ENCODE peak calls at places on chromosome 9, in four cellular contexts. H, B, O and A are unnamed samples.

GRCh38 chr9:97508852-97509251 is 7.4 kb downstream of the TMOD1 start:
- DNase-seq in O (no peak), H (no peak), B (no peak), A (no peak)

GRCh38 chr9:38700695-38701094 is 19.2 kb downstream of the FAM240B start:
- DNase-seq in B (no peak), O (peak), H (no peak), A (peak)

GRCh38 chr9:116209406-116210116 is 56.0 kb downstream of the PAPPA start:
- DNase-seq in O (no peak), B (no peak), H (no peak), A (no peak)

GRCh38 chr9:20472646-20473045 is 149.7 kb downstream of the MLLT3 start:
- DNase-seq in B (no peak), H (no peak), O (peak), A (no peak)

GRCh38 chr9:23322392-23322791 is 503.6 kb downstream of the ELAVL2 start:
- DNase-seq in O (peak), H (peak), B (no peak), A (no peak)

GRCh38 chr9:110257097-110257955 is 1.0 kb upstream of the TXN start:
- DNase-seq in O (no peak), B (peak), H (peak), A (peak)

GRCh38 chr9:22049411-22049810 is 40.3 kb upstream of the CDKN2B start:
- DNase-seq in O (peak), H (peak), B (no peak), A (no peak)

GRCh38 chr9:130732131-130732530 is 38.6 kb downstream of the EXOSC2 start:
- DNase-seq in B (no peak), O (no peak), H (no peak), A (no peak)

GRCh38 chr9:122213102-122213588 is 15.6 kb downstream of the LHX6 start:
- DNase-seq in H (no peak), B (no peak), O (no peak), A (no peak)

GRCh38 chr9:95171001-95171400 is 146.5 kb downstream of the FANCC start:
- DNase-seq in B (no peak), H (no peak), O (peak), A (no peak)

GRCh38 chr9:72013188-72013877 is 47.1 kb downstream of the C9orf57 start:
- DNase-seq in B (no peak), O (no peak), H (no peak), A (no peak)

GRCh38 chr9:33450747-33451146 is 3.4 kb upstream of the AQP3 start:
- DNase-seq in H (no peak), B (no peak), O (no peak), A (no peak)

GRCh38 chr9:33453286-33453882 is 6.0 kb upstream of the AQP3 start:
- DNase-seq in O (no peak), B (peak), H (no peak), A (no peak)

GRCh38 chr9:33455952-33456351 is 8.6 kb upstream of the AQP3 start:
- DNase-seq in H (no peak), O (no peak), B (no peak), A (no peak)

GRCh38 chr9:33452828-33453271 is 5.5 kb upstream of the AQP3 start:
- DNase-seq in O (peak), B (peak), H (peak), A (peak)

DNA sequence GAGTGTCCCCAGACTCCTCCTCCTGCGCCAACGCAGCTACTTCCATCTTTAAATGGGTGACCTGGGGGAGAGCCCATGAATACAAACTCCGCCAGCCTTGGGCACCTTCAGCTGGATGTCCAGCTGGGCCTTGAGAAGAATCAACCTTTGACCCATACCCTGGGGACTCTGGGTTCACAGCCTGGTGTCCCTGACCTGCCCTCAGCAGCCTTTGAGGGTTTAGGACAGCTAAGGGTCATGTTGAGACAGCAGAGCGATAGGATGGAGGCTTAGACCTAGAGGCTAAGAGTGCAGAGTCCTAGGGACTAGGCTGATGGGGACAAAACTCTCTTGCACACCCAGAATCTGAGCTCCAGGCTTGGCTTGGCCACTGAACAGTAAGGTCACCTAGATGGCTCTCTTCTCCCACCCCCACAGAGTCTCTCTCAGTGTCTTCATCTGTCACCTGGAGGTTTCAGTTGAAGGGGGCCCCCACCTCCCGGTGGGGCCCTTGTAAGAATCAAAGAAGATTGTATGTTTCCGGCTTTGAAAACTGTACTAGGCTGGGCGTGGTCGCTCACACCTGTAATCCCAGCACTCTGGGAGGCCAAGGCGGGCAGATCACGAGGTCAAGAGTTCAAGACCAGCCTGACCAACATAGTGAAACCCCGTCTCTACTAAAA is 6.7 kb upstream of the AQP3 start:
- DNase-seq in H (no peak), B (no peak), O (no peak), A (no peak)
- H3K4me3 ChIP-seq in H (no peak), B (no peak), O (no peak), A (no peak)

DNA sequence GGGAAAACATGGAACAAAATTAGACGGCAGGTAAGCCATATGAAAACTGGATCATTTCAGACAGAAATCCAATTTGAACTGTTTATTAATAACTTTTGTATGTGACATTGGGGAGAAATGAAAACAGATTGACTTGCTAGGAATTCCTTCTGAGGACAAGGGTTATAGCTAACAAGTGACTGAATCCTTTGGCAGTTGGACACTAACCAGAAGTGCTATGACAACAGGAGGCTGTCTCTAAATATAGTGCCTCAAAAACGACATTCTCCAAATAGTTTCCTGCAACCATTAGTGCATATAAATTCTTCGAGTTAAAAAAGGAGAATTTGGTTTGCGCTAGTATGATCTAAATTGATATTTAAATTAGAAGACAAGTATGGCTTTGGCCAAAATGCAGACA is 338.6 kb downstream of the PTPRD start:
- DNase-seq in H (no peak), O (no peak), B (no peak), A (no peak)
- H3K4me3 ChIP-seq in H (no peak), O (no peak), B (no peak), A (no peak)

GRCh38 chr9:12775373-12775962 is 648 bp downstream of the LURAP1L start:
- DNase-seq in O (no peak), B (no peak), H (no peak), A (peak)
- H3K4me3 ChIP-seq in O (peak), B (peak), H (peak), A (peak)

DNA sequence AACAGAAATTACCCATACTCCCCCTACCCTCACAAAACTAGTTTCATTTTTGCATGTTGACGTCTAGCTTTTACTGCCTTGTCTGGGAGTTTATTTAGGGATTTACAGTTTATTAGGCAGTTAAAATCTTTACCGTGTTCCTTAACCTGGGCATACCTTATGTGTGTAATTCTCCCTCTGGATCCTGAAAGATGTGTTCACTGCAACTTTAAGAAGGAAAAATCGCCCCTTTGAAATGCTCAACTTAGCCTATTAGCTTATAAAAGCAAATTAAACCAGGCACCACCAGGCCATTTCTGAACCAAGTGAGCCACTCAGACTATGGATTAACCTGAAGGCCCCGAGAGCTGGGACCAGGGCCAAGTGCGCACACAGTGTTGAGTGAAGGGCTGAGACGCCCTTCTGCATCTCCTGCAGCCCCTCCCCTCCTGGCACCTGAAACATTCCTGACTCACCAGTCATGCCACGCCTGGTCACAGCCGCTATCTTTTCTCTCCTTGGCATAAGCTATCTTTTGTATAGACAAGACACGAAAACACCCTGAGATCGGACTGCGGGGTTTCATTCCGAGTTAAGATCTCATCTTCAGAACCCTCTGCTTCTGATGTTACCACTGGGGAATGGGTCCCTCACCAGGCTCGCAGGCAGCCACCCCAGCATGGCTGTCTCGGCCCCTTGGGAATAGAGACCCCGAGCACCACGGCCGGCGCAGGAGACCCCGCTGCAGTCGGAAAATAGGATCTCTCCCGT is 111.9 kb downstream of the ROR2 start:
- DNase-seq in B (peak), O (peak), H (no peak), A (peak)
- H3K4me3 ChIP-seq in B (no peak), O (peak), H (no peak), A (peak)

GRCh38 chr9:108698801-108699200 is 157.0 kb downstream of the ACTL7B start:
- DNase-seq in H (no peak), O (no peak), B (no peak), A (no peak)

GRCh38 chr9:108704156-108704852 is 151.5 kb downstream of the ACTL7B start:
- DNase-seq in B (no peak), H (peak), O (peak), A (peak)

GRCh38 chr9:108702681-108703080 is 153.1 kb downstream of the ACTL7B start:
- DNase-seq in H (no peak), B (no peak), O (no peak), A (no peak)

GRCh38 chr9:108707120-108707519 is 148.7 kb downstream of the ACTL7B start:
- DNase-seq in H (no peak), O (no peak), B (no peak), A (no peak)

GRCh38 chr9:108703414-108703813 is 152.4 kb downstream of the ACTL7B start:
- DNase-seq in H (no peak), B (no peak), O (no peak), A (no peak)
- H3K4me3 ChIP-seq in H (no peak), B (no peak), O (no peak), A (no peak)

GRCh38 chr9:129667378-129667777 is 1.9 kb downstream of the PRRX2 start:
- DNase-seq in H (no peak), B (no peak), O (no peak), A (no peak)
- H3K4me3 ChIP-seq in H (peak), B (no peak), O (peak), A (peak)

GRCh38 chr9:105681313-105681712 is 13.0 kb upstream of the TMEM38B start:
- DNase-seq in B (no peak), O (no peak), H (no peak), A (no peak)

GRCh38 chr9:105678781-105679180 is 15.6 kb upstream of the TMEM38B start:
- DNase-seq in B (no peak), H (no peak), O (no peak), A (no peak)

GRCh38 chr9:105679406-105680022 is 14.8 kb upstream of the TMEM38B start:
- DNase-seq in H (no peak), B (no peak), O (no peak), A (no peak)

GRCh38 chr9:105683688-105684275 is 10.6 kb upstream of the TMEM38B start:
- DNase-seq in H (no peak), B (no peak), O (no peak), A (no peak)

DNA sequence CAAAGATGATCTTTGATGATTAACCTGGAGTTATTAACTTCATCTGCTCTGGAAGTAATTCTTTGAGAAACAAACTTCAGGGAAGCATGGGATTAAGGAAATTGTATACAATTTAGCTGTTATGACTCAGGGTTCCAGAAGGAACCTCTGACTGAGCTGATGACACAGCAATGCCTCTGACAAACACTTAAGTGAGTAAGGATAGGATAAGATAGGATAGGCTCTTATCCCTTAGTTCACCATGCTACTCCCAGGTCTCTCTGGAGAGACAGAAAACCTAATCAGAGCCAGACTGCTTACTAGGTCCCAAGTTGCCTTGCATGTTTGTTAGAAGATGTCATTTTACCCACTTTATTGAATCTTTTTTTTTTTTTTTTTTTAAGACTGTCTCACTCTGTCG is 12.6 kb upstream of the TMEM38B start:
- DNase-seq in B (peak), H (peak), O (peak), A (peak)
- H3K4me3 ChIP-seq in B (no peak), H (no peak), O (no peak), A (no peak)

GRCh38 chr9:137216188-137216965 is 5.7 kb downstream of the RNF208 start:
- DNase-seq in O (no peak), B (no peak), H (no peak), A (no peak)
- H3K4me3 ChIP-seq in O (no peak), B (no peak), H (no peak), A (no peak)